ENCODE peak calls at places on chromosome 7, in ten cellular contexts. One of them, this sample, is unnamed.

GRCh38 chr7:101913876-101914275 is 96.5 kb downstream of the CUX1 start:
- DNase-seq in astrocyte: peak; percentile 48
- DNase-seq in RCC 7860: no peak
- DNase-seq in mesendoderm: no peak
- DNase-seq in Caco-2: no peak
- DNase-seq in mammary epithelial cell: no peak
- DNase-seq in A549: no peak
- DNase-seq in cardiac septum: no peak
- DNase-seq in tibial artery: no peak
- DNase-seq in activated T-cell treated with anti-CD3 and anti-CD28 coated beads, Interleukin-2, amount 50 U/mL, for 4 hours: no peak
- DNase-seq in this sample: no peak

GRCh38 chr7:91800389-91800788 is 80.1 kb downstream of the MTERF1 start:
- DNase-seq in tibial artery: no peak
- DNase-seq in astrocyte: no peak
- DNase-seq in A549: no peak
- DNase-seq in cardiac septum: no peak
- DNase-seq in mammary epithelial cell: no peak
- DNase-seq in RCC 7860: no peak
- DNase-seq in Caco-2: no peak
- DNase-seq in activated T-cell treated with anti-CD3 and anti-CD28 coated beads, Interleukin-2, amount 50 U/mL, for 4 hours: no peak
- DNase-seq in mesendoderm: no peak
- DNase-seq in this sample: no peak

GRCh38 chr7:4171029-4171786 is 510.9 kb upstream of the FOXK1 start:
- DNase-seq in RCC 7860: no peak
- DNase-seq in astrocyte: no peak
- DNase-seq in A549: no peak
- DNase-seq in Caco-2: no peak
- DNase-seq in cardiac septum: no peak
- DNase-seq in tibial artery: no peak
- DNase-seq in activated T-cell treated with anti-CD3 and anti-CD28 coated beads, Interleukin-2, amount 50 U/mL, for 4 hours: no peak
- DNase-seq in mammary epithelial cell: no peak
- DNase-seq in mesendoderm: no peak
- DNase-seq in this sample: peak; percentile 56

GRCh38 chr7:77367976-77368375 is 48.2 kb downstream of the GSAP start:
- DNase-seq in A549: no peak
- DNase-seq in mammary epithelial cell: no peak
- DNase-seq in astrocyte: no peak
- DNase-seq in cardiac septum: no peak
- DNase-seq in activated T-cell treated with anti-CD3 and anti-CD28 coated beads, Interleukin-2, amount 50 U/mL, for 4 hours: no peak
- DNase-seq in Caco-2: no peak
- DNase-seq in mesendoderm: no peak
- DNase-seq in RCC 7860: no peak
- DNase-seq in tibial artery: no peak
- DNase-seq in this sample: no peak

GRCh38 chr7:92155108-92155755 is 21.0 kb upstream of the CYP51A1 start:
- DNase-seq in tibial artery: no peak
- DNase-seq in mammary epithelial cell: peak; percentile 20
- DNase-seq in A549: no peak
- DNase-seq in mesendoderm: no peak
- DNase-seq in RCC 7860: no peak
- DNase-seq in astrocyte: no peak
- DNase-seq in Caco-2: no peak
- DNase-seq in cardiac septum: no peak
- DNase-seq in activated T-cell treated with anti-CD3 and anti-CD28 coated beads, Interleukin-2, amount 50 U/mL, for 4 hours: no peak
- DNase-seq in this sample: no peak

GRCh38 chr7:83466187-83466923 is 182.6 kb downstream of the SEMA3E start:
- DNase-seq in tibial artery: no peak
- DNase-seq in mammary epithelial cell: no peak
- DNase-seq in cardiac septum: no peak
- DNase-seq in astrocyte: no peak
- DNase-seq in Caco-2: no peak
- DNase-seq in mesendoderm: peak; percentile 17
- DNase-seq in A549: no peak
- DNase-seq in RCC 7860: no peak
- DNase-seq in activated T-cell treated with anti-CD3 and anti-CD28 coated beads, Interleukin-2, amount 50 U/mL, for 4 hours: no peak
- DNase-seq in this sample: no peak

GRCh38 chr7:140281960-140282359 is 105.2 kb upstream of the KDM7A start:
- DNase-seq in A549: no peak
- DNase-seq in Caco-2: no peak
- DNase-seq in activated T-cell treated with anti-CD3 and anti-CD28 coated beads, Interleukin-2, amount 50 U/mL, for 4 hours: no peak
- DNase-seq in mesendoderm: no peak
- DNase-seq in astrocyte: no peak
- DNase-seq in cardiac septum: no peak
- DNase-seq in mammary epithelial cell: no peak
- DNase-seq in tibial artery: no peak
- DNase-seq in RCC 7860: no peak
- DNase-seq in this sample: no peak

GRCh38 chr7:84837405-84837804 is 349.5 kb downstream of the SEMA3D start:
- DNase-seq in RCC 7860: no peak
- DNase-seq in Caco-2: no peak
- DNase-seq in cardiac septum: no peak
- DNase-seq in A549: no peak
- DNase-seq in activated T-cell treated with anti-CD3 and anti-CD28 coated beads, Interleukin-2, amount 50 U/mL, for 4 hours: no peak
- DNase-seq in astrocyte: no peak
- DNase-seq in mesendoderm: no peak
- DNase-seq in tibial artery: no peak
- DNase-seq in mammary epithelial cell: no peak
- DNase-seq in this sample: no peak

GRCh38 chr7:44096326-44096881 is 7.7 kb upstream of the AEBP1 start:
- DNase-seq in tibial artery: no peak
- DNase-seq in activated T-cell treated with anti-CD3 and anti-CD28 coated beads, Interleukin-2, amount 50 U/mL, for 4 hours: no peak
- DNase-seq in Caco-2: no peak
- DNase-seq in cardiac septum: no peak
- DNase-seq in mesendoderm: no peak
- DNase-seq in mammary epithelial cell: no peak
- DNase-seq in A549: no peak
- DNase-seq in RCC 7860: no peak
- DNase-seq in astrocyte: no peak
- DNase-seq in this sample: no peak

GRCh38 chr7:155867734-155868400 is 55.6 kb upstream of the SHH start:
- DNase-seq in astrocyte: no peak
- DNase-seq in mammary epithelial cell: no peak
- DNase-seq in tibial artery: peak; percentile 7
- DNase-seq in cardiac septum: peak; percentile 47
- DNase-seq in mesendoderm: no peak
- DNase-seq in RCC 7860: no peak
- DNase-seq in activated T-cell treated with anti-CD3 and anti-CD28 coated beads, Interleukin-2, amount 50 U/mL, for 4 hours: no peak
- DNase-seq in Caco-2: no peak
- DNase-seq in A549: no peak
- DNase-seq in this sample: no peak

GRCh38 chr7:2399848-2400587 is 3.4 kb upstream of the CHST12 start:
- DNase-seq in Caco-2: no peak
- DNase-seq in mesendoderm: peak; percentile 62
- DNase-seq in tibial artery: peak; percentile 84
- DNase-seq in astrocyte: peak; percentile 97
- DNase-seq in activated T-cell treated with anti-CD3 and anti-CD28 coated beads, Interleukin-2, amount 50 U/mL, for 4 hours: no peak
- DNase-seq in mammary epithelial cell: peak; percentile 70
- DNase-seq in A549: peak; percentile 44
- DNase-seq in cardiac septum: peak; percentile 85
- DNase-seq in RCC 7860: peak; percentile 91
- DNase-seq in this sample: no peak

GRCh38 chr7:154623399-154623798 is 379.5 kb downstream of the PAXIP1 start:
- DNase-seq in tibial artery: no peak
- DNase-seq in astrocyte: no peak
- DNase-seq in mesendoderm: no peak
- DNase-seq in activated T-cell treated with anti-CD3 and anti-CD28 coated beads, Interleukin-2, amount 50 U/mL, for 4 hours: no peak
- DNase-seq in RCC 7860: no peak
- DNase-seq in Caco-2: no peak
- DNase-seq in A549: no peak
- DNase-seq in mammary epithelial cell: no peak
- DNase-seq in cardiac septum: no peak
- DNase-seq in this sample: no peak